ENCODE peak calls at places on chromosomes 11 and 22, in nine cellular contexts. D, B, X, K, W, I, S, Z and V are unnamed samples.

GRCh38 chr22:17079572-17079971 is 5.2 kb upstream of the IL17RA start:
- DNase-seq in D (no peak), B (no peak), X (no peak), K (peak; percentile 68), W (no peak), I (no peak), S (no peak), Z (no peak), V (no peak)

GRCh38 chr11:120612363-120613263 is 101.1 kb downstream of the GRIK4 start:
- DNase-seq in D (no peak), B (peak; percentile 94), X (no peak), K (peak; percentile 44), W (peak; percentile 18), I (no peak), S (no peak), Z (no peak), V (peak; percentile 57)

GRCh38 chr11:11372461-11372860 is 19.4 kb upstream of the CSNK2A3 start:
- DNase-seq in D (no peak), B (no peak), X (no peak), K (no peak), W (no peak), I (no peak), S (no peak), Z (no peak), V (no peak)

GRCh38 chr11:113189909-113190667 is 124.3 kb upstream of the TTC12 start:
- DNase-seq in D (peak; percentile 59), B (no peak), X (no peak), K (peak; percentile 49), W (peak; percentile 99), I (no peak), S (peak; percentile 44), Z (no peak), V (no peak)

GRCh38 chr11:1099519-1100355 is 25.1 kb downstream of the MUC2 start:
- DNase-seq in D (no peak), B (no peak), X (no peak), K (no peak), W (no peak), I (no peak), S (no peak), Z (no peak), V (no peak)

GRCh38 chr11:78138694-78139421 is 568 bp downstream of the ALG8 start:
- DNase-seq in D (no peak), B (peak; percentile 64), X (no peak), K (peak; percentile 81), W (peak; percentile 19), I (peak; percentile 24), S (no peak), Z (peak; percentile 61), V (peak; percentile 38)

GRCh38 chr11:71582309-71582895 is at the start of gene KRTAP5-11:
- DNase-seq in D (no peak), B (no peak), X (no peak), K (peak; percentile 23), W (no peak), I (no peak), S (no peak), Z (no peak), V (no peak)

GRCh38 chr11:1381793-1382425 is 7.8 kb upstream of the BRSK2 start:
- DNase-seq in D (no peak), B (no peak), X (no peak), K (no peak), W (no peak), I (no peak), S (no peak), Z (no peak), V (no peak)

GRCh38 chr11:134069426-134069921 is 602 bp downstream of the JAM3 start:
- DNase-seq in D (no peak), B (no peak), X (no peak), K (no peak), W (no peak), I (no peak), S (peak; percentile 36), Z (peak; percentile 70), V (no peak)

GRCh38 chr11:102318469-102318868 is 1.2 kb downstream of the BIRC3 start:
- DNase-seq in D (no peak), B (peak; percentile 70), X (no peak), K (no peak), W (no peak), I (peak; percentile 61), S (no peak), Z (no peak), V (no peak)

GRCh38 chr11:124873980-124874379 is 8.7 kb downstream of the ROBO3 start:
- DNase-seq in D (no peak), B (no peak), X (no peak), K (no peak), W (no peak), I (no peak), S (no peak), Z (no peak), V (no peak)

GRCh38 chr22:48754611-48755331 is 1072.9 kb downstream of the BRD1 start:
- DNase-seq in D (no peak), B (no peak), X (no peak), K (no peak), W (no peak), I (peak; percentile 7), S (no peak), Z (no peak), V (no peak)

GRCh38 chr22:43955883-43956286 is 643 bp downstream of the SAMM50 start:
- DNase-seq in D (no peak), B (peak; percentile 42), X (no peak), K (peak; percentile 68), W (peak; percentile 16), I (peak; percentile 12), S (no peak), Z (peak; percentile 21), V (no peak)

GRCh38 chr22:43956805-43957463 is 1.7 kb downstream of the SAMM50 start:
- DNase-seq in D (no peak), B (no peak), X (no peak), K (no peak), W (no peak), I (no peak), S (no peak), Z (peak; percentile 25), V (no peak)

GRCh38 chr22:43953988-43954771 is 1.1 kb upstream of the SAMM50 start:
- DNase-seq in D (no peak), B (no peak), X (no peak), K (peak; percentile 42), W (no peak), I (no peak), S (no peak), Z (no peak), V (no peak)

GRCh38 chr22:43956383-43956782 is 1.1 kb downstream of the SAMM50 start:
- DNase-seq in D (no peak), B (no peak), X (no peak), K (no peak), W (no peak), I (no peak), S (no peak), Z (no peak), V (no peak)

DNA sequence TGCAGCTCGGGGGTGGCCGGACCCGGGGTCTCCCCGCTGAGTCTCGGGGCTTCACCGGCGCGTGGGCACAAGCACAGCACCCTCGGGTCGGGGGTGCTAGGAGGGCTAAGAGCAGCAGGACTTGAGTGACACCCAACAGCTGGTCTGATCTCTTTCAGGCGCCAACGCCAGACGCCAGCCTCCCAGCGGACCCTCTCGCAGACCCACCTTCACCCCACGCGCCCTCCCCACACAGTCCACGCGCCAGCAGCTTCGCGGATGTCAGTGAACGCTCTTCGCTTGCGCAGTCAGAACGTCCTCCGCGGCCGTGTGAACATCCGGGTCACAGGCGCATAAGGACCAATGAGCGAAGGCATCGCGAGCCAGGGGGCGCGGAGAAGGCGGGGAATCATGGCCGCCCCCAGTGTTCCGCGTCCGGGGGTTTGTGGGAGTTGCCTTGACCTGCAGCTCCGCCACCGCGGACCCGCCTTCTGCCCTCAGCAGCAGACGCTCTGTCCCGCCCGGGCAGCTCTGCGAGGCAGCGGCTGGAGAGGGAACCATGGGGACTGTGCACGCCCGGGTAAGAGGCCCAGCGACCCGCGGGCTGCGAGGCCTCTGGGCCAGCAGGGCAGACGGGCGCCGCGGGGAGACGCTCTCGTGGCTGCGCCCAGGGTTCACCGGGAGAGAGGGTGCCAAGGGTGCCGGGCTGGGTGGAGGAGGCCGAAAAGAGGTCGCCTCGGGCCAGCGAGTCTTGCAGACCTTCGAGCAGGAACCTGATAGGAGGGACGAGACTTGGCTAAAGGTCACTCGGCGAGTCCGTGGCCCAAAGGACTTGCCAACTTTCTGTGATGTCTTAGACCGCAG is at the start of gene SAMM50:
- DNase-seq in D (peak; percentile 55), B (peak; percentile 96), X (peak; percentile 95), K (peak; percentile 95), W (peak; percentile 93), I (peak; percentile 93), S (peak; percentile 92), Z (peak; percentile 96), V (peak; percentile 94)
- TF ChIP-seq CTCF in D (no peak), B (no peak), X (no peak), K (no peak), W (peak; percentile 5), I (no peak), S (no peak), Z (no peak), V (peak; percentile 7)

DNA sequence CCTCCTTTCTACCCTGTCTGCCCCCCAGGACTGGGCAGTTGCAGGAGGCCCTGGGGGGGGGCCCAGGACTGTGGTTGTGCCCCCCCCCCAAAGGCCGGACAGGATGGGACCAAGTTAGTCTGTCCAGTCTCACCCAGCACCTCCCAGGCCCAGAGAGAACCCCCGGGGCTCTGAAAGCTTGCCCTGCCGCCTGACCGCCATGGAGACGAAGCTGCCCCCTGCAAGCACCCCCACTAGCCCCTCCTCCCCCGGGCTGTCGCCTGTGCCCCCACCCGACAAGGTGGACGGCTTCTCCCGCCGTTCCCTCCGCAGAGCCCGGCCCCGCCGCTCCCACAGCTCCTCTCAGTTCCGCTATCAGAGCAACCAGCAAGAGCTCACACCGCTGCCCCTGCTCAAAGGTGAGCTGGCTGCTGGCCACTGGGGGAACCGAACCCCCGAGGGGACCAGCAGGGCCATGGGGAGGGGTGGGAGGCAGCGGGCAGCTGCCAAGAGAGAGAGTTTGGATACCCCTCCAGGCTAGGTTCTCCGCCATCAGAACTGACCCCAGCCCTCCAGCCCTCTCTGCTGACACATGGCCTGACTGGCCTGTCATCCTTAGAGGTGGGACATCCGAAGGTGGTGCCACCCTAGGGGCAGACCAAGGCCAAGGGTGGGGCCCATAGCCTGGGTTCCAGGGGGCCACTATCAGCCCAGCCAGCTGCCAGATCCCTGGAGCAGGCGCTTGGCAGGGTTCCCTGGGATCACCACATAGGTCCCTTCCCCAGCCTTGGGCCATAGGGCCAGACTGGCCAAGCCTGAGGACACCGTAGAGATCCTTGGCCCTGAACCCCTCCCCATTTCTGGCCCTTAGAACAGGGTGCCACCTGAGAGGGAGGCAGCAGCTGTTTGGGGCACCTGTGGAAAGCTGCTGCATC is 1.3 kb downstream of the PPP2R5B start:
- DNase-seq in D (no peak), B (no peak), X (no peak), K (no peak), W (no peak), I (no peak), S (peak; percentile 33), Z (no peak), V (no peak)
- H3K4me3 ChIP-seq in D (peak overlapping the region; percentile 88), B (peak overlapping the region; percentile 81), X (no peak overlapping the region), K (no peak overlapping the region), W (peak overlapping the region; percentile 85), I (peak overlapping the region; percentile 76), S (peak overlapping the region; percentile 45), Z (peak overlapping the region; percentile 90), V (peak overlapping the region; percentile 72)

GRCh38 chr11:108207683-108208060 is 14.8 kb downstream of the NPAT start:
- DNase-seq in D (no peak), B (no peak), X (no peak), K (no peak), W (no peak), I (no peak), S (no peak), Z (no peak), V (no peak)
- TF ChIP-seq CTCF in D (no peak), B (no peak), X (no peak), K (no peak), W (no peak), I (no peak), S (no peak), Z (no peak), V (no peak)

GRCh38 chr11:9214765-9215164 is 50.4 kb downstream of the DENND5A start:
- DNase-seq in D (no peak), B (no peak), X (no peak), K (no peak), W (no peak), I (no peak), S (no peak), Z (no peak), V (no peak)
- H3K4me3 ChIP-seq in D (no peak overlapping the region), B (no peak overlapping the region), X (no peak overlapping the region), K (no peak overlapping the region), W (no peak overlapping the region), I (no peak overlapping the region), S (no peak overlapping the region), Z (no peak overlapping the region), V (no peak overlapping the region)